ENCODE peak calls at places on chromosome 5, in six cellular contexts. M, B, V, Y, O and J are unnamed samples.

GRCh38 chr5:131379723-131380122 is 115.9 kb downstream of the CDC42SE2 start:
- DNase-seq in M (no peak), B (peak), V (peak), Y (peak), O (no peak), J (no peak)

GRCh38 chr5:78642701-78643100 is 5.9 kb downstream of the LHFPL2 start:
- DNase-seq in M (no peak), B (no peak), V (no peak), Y (no peak), O (no peak), J (no peak)

GRCh38 chr5:131328536-131329186 is 64.8 kb downstream of the CDC42SE2 start:
- DNase-seq in M (peak), B (peak), V (no peak), Y (peak), O (no peak), J (no peak)

GRCh38 chr5:149221326-149221725 is 50.3 kb upstream of the AFAP1L1 start:
- DNase-seq in M (no peak), B (peak), V (no peak), Y (peak), O (no peak), J (no peak)

GRCh38 chr5:123439616-123440153 is 16.5 kb upstream of the CEP120 start:
- DNase-seq in M (no peak), B (no peak), V (no peak), Y (no peak), O (no peak), J (no peak)

GRCh38 chr5:170070556-170071412 is 34.9 kb upstream of the FOXI1 start:
- DNase-seq in M (peak), B (peak), V (peak), Y (peak), O (peak), J (peak)

GRCh38 chr5:137995077-137995746 is 37.7 kb downstream of the FAM13B start:
- DNase-seq in M (no peak), B (peak), V (no peak), Y (peak), O (no peak), J (no peak)

GRCh38 chr5:153122416-153122815 is 368.1 kb upstream of the GRIA1 start:
- DNase-seq in M (no peak), B (no peak), V (no peak), Y (no peak), O (no peak), J (no peak)

GRCh38 chr5:179912386-179912785 is 4.7 kb upstream of the TBC1D9B start:
- DNase-seq in M (no peak), B (no peak), V (no peak), Y (no peak), O (no peak), J (no peak)

GRCh38 chr5:86909896-86910295 is 292.2 kb downstream of the COX7C start:
- DNase-seq in M (no peak), B (peak), V (no peak), Y (peak), O (no peak), J (no peak)

GRCh38 chr5:124132843-124133242 is 613.6 kb downstream of the ZNF608 start:
- DNase-seq in M (no peak), B (no peak), V (no peak), Y (no peak), O (no peak), J (no peak)

GRCh38 chr5:142275496-142275895 is 49.3 kb downstream of the SPRY4 start:
- DNase-seq in M (no peak), B (no peak), V (no peak), Y (no peak), O (no peak), J (no peak)

GRCh38 chr5:3671366-3671765 is 75.7 kb downstream of the IRX1 start:
- DNase-seq in M (no peak), B (no peak), V (no peak), Y (no peak), O (no peak), J (no peak)